ENCODE peak calls at places on chromosome 17, in six cellular contexts. I is BJ, T is heart right ventricle, K is fibroblast of lung, V is uterus, Z is pancreas. U is an unnamed sample.

GRCh38 chr17:72116692-72117469 is 3.9 kb upstream of the SOX9 start:
- DNase-seq in Z (no peak), K (peak), T (no peak), I (no peak), V (no peak), U (no peak)

GRCh38 chr17:80991645-80992076 is at the start of gene CHMP6:
- DNase-seq in K (peak), Z (peak), T (peak), I (no peak), V (peak), U (peak)

GRCh38 chr17:48587276-48588073 is 2.6 kb downstream of the HOXB3 start:
- DNase-seq in V (no peak), T (no peak), I (no peak), K (no peak), Z (no peak), U (no peak)

GRCh38 chr17:33284022-33284421 is 9.1 kb downstream of the ASIC2 start:
- DNase-seq in Z (peak), K (peak), V (no peak), T (no peak), I (peak), U (no peak)

GRCh38 chr17:56833023-56833811 is 503 bp downstream of the C17orf67 start:
- DNase-seq in K (peak), T (peak), Z (peak), I (no peak), V (peak), U (peak)

GRCh38 chr17:48011405-48012150 is 26.0 kb downstream of the COPZ2 start:
- DNase-seq in Z (no peak), V (no peak), I (no peak), T (no peak), K (peak), U (peak)

GRCh38 chr17:56319531-56319930 is 166.3 kb downstream of the ANKFN1 start:
- DNase-seq in K (peak), I (peak), V (no peak), T (no peak), Z (no peak), U (peak)

GRCh38 chr17:50048988-50049387 is 6.9 kb upstream of the ITGA3 start:
- DNase-seq in I (no peak), V (no peak), K (no peak), Z (no peak), T (no peak), U (no peak)

GRCh38 chr17:42944211-42944610 is 20.0 kb downstream of the AARSD1 start:
- DNase-seq in V (no peak), Z (no peak), I (no peak), T (no peak), K (no peak), U (no peak)

GRCh38 chr17:70810609-70811008 is 641.3 kb downstream of the KCNJ2 start:
- DNase-seq in V (no peak), Z (no peak), I (no peak), K (peak), T (no peak), U (no peak)

GRCh38 chr17:53219821-53220220 is 602.9 kb upstream of the KIF2B start:
- DNase-seq in K (no peak), T (no peak), V (no peak), I (no peak), Z (no peak), U (no peak)

GRCh38 chr17:81685108-81685507 is 1.3 kb downstream of the HGS start:
- DNase-seq in K (peak), V (no peak), I (no peak), T (no peak), Z (no peak), U (no peak)

DNA sequence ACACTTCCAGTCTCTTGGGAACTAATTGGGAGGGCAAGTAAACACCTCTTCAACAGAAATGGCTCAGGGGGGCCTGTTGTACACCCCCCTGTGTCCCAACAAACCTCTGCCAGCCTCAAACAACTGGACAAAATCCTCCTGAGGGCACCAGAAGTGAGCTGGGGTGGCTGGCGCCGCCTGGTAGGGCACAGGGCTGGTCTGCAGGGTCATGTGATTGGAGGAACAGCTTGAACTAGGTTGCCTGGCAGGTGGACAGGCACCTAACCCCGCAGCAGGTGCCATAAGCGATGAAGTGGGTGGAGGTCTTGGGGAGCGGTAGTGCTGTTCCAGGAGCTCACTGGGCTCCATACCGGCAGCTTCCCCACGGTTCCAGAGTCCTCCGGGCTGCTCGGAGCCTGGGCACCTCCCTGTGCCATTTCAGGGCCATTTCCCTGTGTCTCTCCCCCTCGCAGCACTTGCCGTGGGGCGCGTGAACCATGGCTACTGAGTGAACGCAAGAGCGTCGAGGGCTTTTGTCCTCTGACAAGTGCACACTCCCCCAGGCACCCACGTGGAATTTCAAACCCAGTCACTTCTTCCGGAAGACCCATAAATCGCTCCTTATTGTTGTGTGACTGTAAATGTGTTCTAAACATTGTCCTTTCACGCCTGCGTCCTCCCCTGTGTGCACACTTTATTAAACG is 101.5 kb downstream of the SEC14L1 start:
- DNase-seq in V (no peak), I (no peak), Z (no peak), K (no peak), T (no peak), U (no peak)
- TF ChIP-seq CTCF in V (no peak), I (no peak), Z (no peak), K (no peak), T (no peak), U (no peak)

GRCh38 chr17:9002236-9002609 is 19.1 kb upstream of the NTN1 start:
- DNase-seq in T (no peak), V (no peak), Z (no peak), K (no peak), I (no peak), U (no peak)

GRCh38 chr17:9003355-9004131 is 17.8 kb upstream of the NTN1 start:
- DNase-seq in Z (no peak), T (peak), V (no peak), I (no peak), K (no peak), U (no peak)

GRCh38 chr17:9002610-9003354 is 18.5 kb upstream of the NTN1 start:
- DNase-seq in Z (peak), T (peak), I (no peak), V (peak), K (peak), U (peak)

GRCh38 chr17:9004132-9004960 is 17.0 kb upstream of the NTN1 start:
- DNase-seq in T (no peak), K (no peak), Z (no peak), V (no peak), I (no peak), U (no peak)

DNA sequence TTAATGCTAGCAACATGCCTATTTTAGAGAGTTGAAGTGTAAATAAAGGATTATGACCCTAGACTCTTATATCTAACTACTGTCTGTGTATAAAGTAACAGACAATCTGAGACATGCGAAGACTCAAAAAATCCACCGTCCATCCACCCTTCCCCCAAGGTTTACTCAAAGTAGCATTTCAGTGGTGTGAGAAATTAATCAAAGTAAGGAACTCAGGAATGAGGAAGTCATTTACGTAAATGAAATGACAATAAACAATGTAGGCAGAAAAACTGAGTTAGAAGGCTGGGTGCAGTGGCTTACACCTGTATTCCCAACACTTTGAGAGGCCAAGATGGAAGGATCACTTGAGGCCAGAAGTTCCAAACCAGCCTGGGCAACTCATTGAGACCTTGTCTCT is 19.8 kb upstream of the NTN1 start:
- DNase-seq in T (no peak), V (no peak), Z (no peak), I (no peak), K (no peak), U (no peak)
- H3K4me3 ChIP-seq in T (no peak), V (no peak), Z (no peak), I (no peak), K (no peak), U (no peak)

GRCh38 chr17:76240461-76241204 is at the start of gene RNF157:
- DNase-seq in K (peak), T (peak), Z (peak), V (peak), I (no peak), U (peak)
- TF ChIP-seq CTCF in K (no peak), T (no peak), Z (no peak), V (no peak), I (no peak), U (no peak)

GRCh38 chr17:78357177-78357586 is 2.7 kb downstream of the SOCS3 start:
- DNase-seq in I (no peak), Z (peak), V (peak), K (peak), T (peak), U (no peak)
- H3K4me3 ChIP-seq in I (peak), Z (peak), V (no peak), K (peak), T (peak), U (peak)

GRCh38 chr17:28247671-28248556 is 71.1 kb upstream of the TMEM97 start:
- DNase-seq in Z (no peak), I (no peak), T (no peak), K (no peak), V (no peak), U (no peak)
- TF ChIP-seq CTCF in Z (no peak), I (no peak), T (no peak), K (no peak), V (no peak), U (no peak)

GRCh38 chr17:76492989-76493501 is 8.2 kb downstream of the RHBDF2 start:
- DNase-seq in Z (peak), K (peak), V (no peak), T (peak), I (no peak), U (peak)

GRCh38 chr17:76492250-76492988 is 8.8 kb downstream of the RHBDF2 start:
- DNase-seq in K (no peak), V (no peak), T (peak), I (no peak), Z (peak), U (peak)

GRCh38 chr17:76495663-76496400 is 5.4 kb downstream of the RHBDF2 start:
- DNase-seq in K (no peak), I (no peak), Z (peak), V (no peak), T (peak), U (no peak)

GRCh38 chr17:76491271-76492184 is 9.7 kb downstream of the RHBDF2 start:
- DNase-seq in V (no peak), T (peak), Z (peak), K (no peak), I (no peak), U (peak)

DNA sequence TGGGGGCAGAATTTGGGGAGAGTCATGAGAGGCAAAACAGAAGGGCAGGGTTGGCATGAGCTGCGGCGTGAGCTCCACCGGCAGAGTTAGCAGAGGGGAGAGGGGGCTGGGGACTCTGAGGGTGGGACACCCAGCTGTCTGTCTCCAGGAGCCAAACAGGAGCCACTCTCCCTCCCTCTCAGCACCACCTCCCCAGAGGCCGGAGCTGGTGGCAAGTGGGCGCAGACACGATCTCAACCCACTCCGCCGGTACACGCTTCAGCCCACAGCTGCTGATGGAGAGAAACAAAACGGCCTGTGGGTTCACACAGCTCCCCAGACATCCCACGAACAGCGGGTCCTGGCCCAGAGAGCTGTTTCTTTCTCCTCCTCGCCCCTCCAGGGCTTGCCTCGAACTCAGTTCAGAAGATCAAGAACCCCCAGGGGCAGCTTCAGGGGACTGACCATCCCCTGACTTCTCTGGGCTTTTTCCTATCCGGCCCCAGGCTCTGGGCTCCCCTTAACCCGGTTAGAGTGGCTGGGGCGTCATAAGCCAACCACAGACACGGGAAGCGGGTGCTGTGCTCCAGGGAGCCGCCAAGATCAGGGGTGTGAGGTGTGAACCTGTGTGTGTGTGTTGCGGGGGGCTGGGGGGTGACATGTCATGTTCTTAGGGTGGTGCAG is 7.6 kb downstream of the RHBDF2 start:
- DNase-seq in V (no peak), Z (no peak), T (peak), I (no peak), K (no peak), U (peak)
- H3K4me3 ChIP-seq in V (no peak), Z (no peak), T (no peak), I (no peak), K (no peak), U (peak)

GRCh38 chr17:58254803-58255202 is 16.4 kb downstream of the LPO start:
- DNase-seq in I (no peak), Z (no peak), T (no peak), K (no peak), V (no peak), U (no peak)
- TF ChIP-seq CTCF in I (no peak), Z (no peak), T (no peak), K (no peak), V (no peak), U (no peak)

GRCh38 chr17:6052926-6053325 is 17.3 kb upstream of the WSCD1 start:
- DNase-seq in K (no peak), I (no peak), T (no peak), Z (no peak), V (no peak), U (no peak)

GRCh38 chr17:6059406-6059805 is 10.8 kb upstream of the WSCD1 start:
- DNase-seq in V (no peak), Z (no peak), K (no peak), T (no peak), I (no peak), U (no peak)

GRCh38 chr17:6054372-6054771 is 15.8 kb upstream of the WSCD1 start:
- DNase-seq in I (no peak), V (no peak), K (no peak), Z (no peak), T (no peak), U (no peak)

GRCh38 chr17:6061290-6061689 is 8.9 kb upstream of the WSCD1 start:
- DNase-seq in V (no peak), T (no peak), Z (no peak), I (no peak), K (peak), U (no peak)

DNA sequence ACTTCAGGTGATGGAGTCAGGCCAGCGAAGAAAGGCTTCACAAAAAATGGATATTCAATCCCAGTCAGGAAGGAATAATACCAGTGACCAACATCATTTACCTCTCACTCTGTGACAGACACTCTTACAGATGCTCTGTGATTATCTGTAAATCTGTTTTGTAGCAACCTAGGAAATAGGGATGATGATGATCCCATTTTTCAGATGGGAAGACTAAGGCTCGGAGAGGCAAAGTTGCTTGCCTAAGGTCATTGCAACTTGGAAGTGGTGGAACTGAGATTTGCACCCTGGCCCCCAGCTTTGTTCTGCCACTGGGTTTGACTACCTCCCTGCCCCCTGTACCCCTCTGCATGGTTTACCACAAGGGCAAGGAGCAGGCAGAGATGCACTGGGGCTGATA is 14.1 kb upstream of the WSCD1 start:
- DNase-seq in T (no peak), I (no peak), V (no peak), Z (no peak), K (no peak), U (no peak)
- H3K4me3 ChIP-seq in T (no peak), I (no peak), V (no peak), Z (no peak), K (no peak), U (no peak)

GRCh38 chr17:32264823-32265191 is 825 bp upstream of the RHBDL3 start:
- DNase-seq in K (no peak), T (no peak), V (no peak), I (no peak), Z (no peak), U (no peak)
- TF ChIP-seq CTCF in K (no peak), T (no peak), V (no peak), I (no peak), Z (no peak), U (no peak)

GRCh38 chr17:2335726-2336214 is 487 bp downstream of the TSR1 start:
- DNase-seq in Z (peak), V (peak), I (no peak), K (peak), T (no peak), U (no peak)
- H3K4me3 ChIP-seq in Z (peak), V (peak), I (peak), K (peak), T (peak), U (peak)

U was measured in GM12865.